ENCODE peak calls at places on chromosome 12, in eight cellular contexts. V, W, E, X, O, C, B and M are unnamed samples.

GRCh38 chr12:62600038-62600437 is 133.4 kb downstream of the MON2 start:
- DNase-seq in V (no peak), W (no peak), E (no peak), X (no peak), O (no peak), C (no peak), B (no peak), M (no peak)

GRCh38 chr12:66290716-66291200 is 11.5 kb upstream of the HELB start:
- DNase-seq in V (no peak), W (no peak), E (no peak), X (no peak), O (no peak), C (no peak), B (no peak), M (no peak)

GRCh38 chr12:47184229-47184628 is 104.5 kb upstream of the AMIGO2 start:
- DNase-seq in V (no peak), W (peak; percentile 77), E (no peak), X (peak; percentile 63), O (no peak), C (peak; percentile 35), B (no peak), M (no peak)

GRCh38 chr12:91111366-91112321 is at the start of gene LUM:
- DNase-seq in V (peak; percentile 44), W (peak; percentile 9), E (no peak), X (no peak), O (no peak), C (no peak), B (no peak), M (no peak)

GRCh38 chr12:100779191-100779590 is 15.4 kb upstream of the ANO4 start:
- DNase-seq in V (no peak), W (no peak), E (no peak), X (no peak), O (no peak), C (no peak), B (no peak), M (no peak)

GRCh38 chr12:48592591-48593086 is 22.8 kb upstream of the LALBA start:
- DNase-seq in V (no peak), W (no peak), E (no peak), X (no peak), O (no peak), C (no peak), B (no peak), M (no peak)

GRCh38 chr12:120265203-120265482 is 387 bp downstream of the PXN start:
- DNase-seq in V (no peak), W (no peak), E (no peak), X (no peak), O (no peak), C (no peak), B (no peak), M (no peak)

GRCh38 chr12:1918081-1918874 is at the start of gene CACNA2D4:
- DNase-seq in V (no peak), W (no peak), E (peak; percentile 48), X (no peak), O (no peak), C (no peak), B (no peak), M (peak; percentile 82)

GRCh38 chr12:122102331-122102730 is 23.8 kb downstream of the MLXIP start:
- DNase-seq in V (no peak), W (no peak), E (no peak), X (peak; percentile 44), O (no peak), C (no peak), B (no peak), M (no peak)

GRCh38 chr12:127052491-127053232 is 1214.3 kb upstream of the TMEM132C start:
- DNase-seq in V (no peak), W (no peak), E (no peak), X (no peak), O (peak; percentile 94), C (no peak), B (no peak), M (no peak)

GRCh38 chr12:42696424-42697149 is 107.0 kb upstream of the PRICKLE1 start:
- DNase-seq in V (peak; percentile 65), W (peak; percentile 37), E (no peak), X (peak; percentile 49), O (no peak), C (peak; percentile 65), B (no peak), M (no peak)

GRCh38 chr12:39617887-39618286 is 1.7 kb downstream of the ABCD2 start:
- DNase-seq in V (no peak), W (no peak), E (no peak), X (no peak), O (no peak), C (no peak), B (no peak), M (no peak)
- TF ChIP-seq POLR2A in V (no peak), W (no peak), E (no peak), X (no peak), O (no peak), C (no peak), B (no peak), M (no peak)

GRCh38 chr12:3241621-3242020 is 164.4 kb downstream of the TSPAN9 start:
- DNase-seq in V (no peak), W (no peak), E (no peak), X (peak; percentile 36), O (no peak), C (no peak), B (peak; percentile 60), M (no peak)

GRCh38 chr12:3244219-3244750 is 167.1 kb downstream of the TSPAN9 start:
- DNase-seq in V (no peak), W (no peak), E (no peak), X (no peak), O (no peak), C (no peak), B (no peak), M (no peak)

GRCh38 chr12:3246253-3246652 is 169.1 kb downstream of the TSPAN9 start:
- DNase-seq in V (no peak), W (no peak), E (no peak), X (no peak), O (no peak), C (no peak), B (no peak), M (no peak)

GRCh38 chr12:3243376-3244084 is 166.4 kb downstream of the TSPAN9 start:
- DNase-seq in V (no peak), W (no peak), E (no peak), X (peak; percentile 49), O (no peak), C (no peak), B (no peak), M (no peak)

GRCh38 chr12:3242199-3242863 is 165.2 kb downstream of the TSPAN9 start:
- DNase-seq in V (no peak), W (no peak), E (no peak), X (peak; percentile 38), O (no peak), C (no peak), B (peak; percentile 21), M (no peak)
- H3K27ac ChIP-seq in V (no peak overlapping the region), W (no peak overlapping the region), E (no peak overlapping the region), X (peak overlapping the region; percentile 51), O (no peak overlapping the region), C (no peak overlapping the region), B (peak overlapping the region; percentile 31), M (no peak overlapping the region)

GRCh38 chr12:108561852-108562347 is 496 bp upstream of the ISCU start:
- DNase-seq in V (no peak), W (no peak), E (no peak), X (no peak), O (peak; percentile 18), C (no peak), B (no peak), M (no peak)

GRCh38 chr12:108560321-108560721 is 652 bp downstream of the SART3 start:
- DNase-seq in V (no peak), W (no peak), E (no peak), X (no peak), O (no peak), C (no peak), B (peak; percentile 28), M (no peak)

GRCh38 chr12:108559748-108560147 is 1.2 kb downstream of the SART3 start:
- DNase-seq in V (no peak), W (no peak), E (no peak), X (no peak), O (no peak), C (no peak), B (no peak), M (no peak)

GRCh38 chr12:108562348-108563134 is at the start of gene ISCU:
- DNase-seq in V (peak; percentile 100), W (peak; percentile 98), E (peak; percentile 99), X (peak; percentile 98), O (peak; percentile 95), C (peak; percentile 96), B (peak; percentile 93), M (peak; percentile 100)

GRCh38 chr12:108560752-108561719 is at the start of gene SART3:
- DNase-seq in V (peak; percentile 88), W (peak; percentile 78), E (peak; percentile 92), X (peak; percentile 74), O (peak; percentile 89), C (peak; percentile 68), B (peak; percentile 89), M (peak; percentile 95)
- H3K4me1 ChIP-seq in V (peaks cover 12% of the 10 kb centered on the region), W (peaks cover 24% of the 10 kb centered on the region), E (peaks cover 49% of the 10 kb centered on the region), X (peaks cover 45% of the 10 kb centered on the region), O (peaks cover 44% of the 10 kb centered on the region), C (peaks cover 6% of the 10 kb centered on the region), B (peaks cover 45% of the 10 kb centered on the region), M (peaks cover 53% of the 10 kb centered on the region)

DNA sequence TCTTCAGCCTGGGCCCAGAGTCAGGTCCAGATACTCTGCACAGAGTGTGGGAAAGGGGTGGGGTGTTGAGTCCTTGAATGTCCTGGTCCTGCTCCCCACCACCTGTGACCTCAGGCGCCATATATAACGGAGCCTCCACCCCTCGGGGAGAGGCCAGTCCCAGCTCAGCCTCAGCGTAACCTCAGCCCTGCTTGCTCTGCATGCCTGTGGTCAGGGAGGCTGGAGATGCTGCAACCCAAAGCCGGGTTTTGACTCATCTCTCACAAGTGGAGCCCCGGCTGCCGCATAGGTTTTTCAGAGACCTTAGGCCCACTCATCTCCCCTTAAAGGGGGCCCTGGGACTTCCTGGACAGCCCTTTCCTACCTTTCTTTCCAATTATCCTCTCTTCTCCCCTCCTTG is 1.3 kb downstream of the ITGB7 start:
- DNase-seq in V (no peak), W (no peak), E (no peak), X (no peak), O (no peak), C (no peak), B (no peak), M (no peak)
- TF ChIP-seq POLR2A in V (no peak), W (no peak), E (no peak), X (no peak), O (no peak), C (no peak), B (no peak), M (no peak)

DNA sequence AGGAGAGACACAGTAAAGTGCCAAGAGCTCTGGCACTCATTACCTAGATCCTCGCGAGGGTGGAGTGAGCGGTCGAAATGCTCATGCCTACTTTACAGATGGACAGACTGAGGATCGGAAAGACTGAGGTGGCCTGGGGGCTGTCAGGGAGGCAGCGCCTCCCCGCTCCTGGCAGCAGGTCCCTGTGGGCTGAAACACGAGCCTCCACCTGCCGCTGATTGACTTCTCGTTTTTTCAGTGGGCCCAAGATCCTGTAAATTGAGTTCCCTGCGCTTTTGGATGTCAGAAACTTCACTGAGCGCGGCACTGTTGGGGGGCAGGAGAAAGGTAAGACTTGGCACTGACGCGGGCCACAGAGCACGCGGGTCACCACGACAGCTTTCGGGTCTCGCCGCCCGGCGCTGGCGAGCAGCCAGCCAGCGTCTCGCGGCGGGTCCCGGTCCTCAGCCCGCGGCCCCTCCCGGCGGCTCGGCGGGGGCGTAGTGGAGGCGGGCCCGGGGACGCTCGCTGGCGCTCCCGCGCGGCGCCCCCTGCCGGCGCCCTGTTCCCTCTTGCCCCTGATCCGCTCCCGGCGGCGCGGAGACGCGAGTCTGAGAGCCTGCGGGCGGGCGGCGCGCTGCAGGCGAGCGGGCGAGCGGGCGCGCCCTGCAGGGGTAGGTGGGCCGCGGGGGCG is 550 bp upstream of the SCN8A start:
- DNase-seq in V (peak; percentile 73), W (peak; percentile 65), E (peak; percentile 95), X (peak; percentile 70), O (peak; percentile 51), C (no peak), B (peak; percentile 62), M (peak; percentile 90)
- H3K27ac ChIP-seq in V (no peak overlapping the region), W (no peak overlapping the region), E (no peak overlapping the region), X (peak overlapping the region; percentile 15), O (peak overlapping the region; percentile 47), C (no peak overlapping the region), B (no peak overlapping the region), M (no peak overlapping the region)